ENCODE peak calls at places on chromosomes 5 and 9, in six cellular contexts. Z, I, Y, L, F and E are unnamed samples.

GRCh38 chr5:150637245-150638052 is 3.0 kb upstream of the SYNPO start:
- DNase-seq in Z (peak; percentile 94), I (no peak), Y (no peak), L (no peak), F (no peak), E (no peak)

GRCh38 chr9:81685763-81686613 is 3.4 kb downstream of the TLE1 start:
- DNase-seq in Z (peak; percentile 56), I (peak; percentile 35), Y (no peak), L (no peak), F (no peak), E (no peak)

GRCh38 chr5:140348104-140348503 is 1.7 kb upstream of the HBEGF start:
- DNase-seq in Z (no peak), I (peak; percentile 72), Y (no peak), L (no peak), F (no peak), E (no peak)

GRCh38 chr5:10337986-10338385 is 15.5 kb upstream of the MARCHF6 start:
- DNase-seq in Z (no peak), I (no peak), Y (no peak), L (no peak), F (no peak), E (no peak)

GRCh38 chr9:137876781-137877386 is 698 bp upstream of the CACNA1B start:
- DNase-seq in Z (no peak), I (no peak), Y (peak; percentile 10), L (no peak), F (no peak), E (no peak)

GRCh38 chr9:16515207-16515606 is 355.3 kb downstream of the BNC2 start:
- DNase-seq in Z (peak; percentile 20), I (no peak), Y (no peak), L (no peak), F (no peak), E (no peak)

GRCh38 chr5:119570935-119571334 is 58.4 kb upstream of the FAM170A start:
- DNase-seq in Z (no peak), I (no peak), Y (no peak), L (no peak), F (no peak), E (no peak)

GRCh38 chr5:169637085-169637855 is at the start of gene DOCK2:
- DNase-seq in Z (no peak), I (peak; percentile 51), Y (peak; percentile 90), L (peak; percentile 57), F (peak; percentile 5), E (peak; percentile 89)

GRCh38 chr5:105945203-105945972 is 1725.3 kb downstream of the EFNA5 start:
- DNase-seq in Z (no peak), I (no peak), Y (no peak), L (no peak), F (no peak), E (no peak)

GRCh38 chr5:172872997-172873491 is 39.0 kb downstream of the ERGIC1 start:
- DNase-seq in Z (peak; percentile 94), I (no peak), Y (no peak), L (no peak), F (peak; percentile 75), E (no peak)

GRCh38 chr9:136769710-136770191 is 5.4 kb upstream of the LCN15 start:
- DNase-seq in Z (no peak), I (peak; percentile 51), Y (peak; percentile 90), L (no peak), F (no peak), E (peak; percentile 76)

GRCh38 chr9:99140685-99141314 is 35.9 kb downstream of the TGFBR1 start:
- DNase-seq in Z (peak; percentile 55), I (peak; percentile 30), Y (peak; percentile 52), L (peak; percentile 21), F (peak; percentile 21), E (peak; percentile 50)

GRCh38 chr9:127735530-127736176 is 559 bp upstream of the TOR2A start:
- DNase-seq in Z (no peak), I (no peak), Y (no peak), L (no peak), F (no peak), E (no peak)

GRCh38 chr9:88733651-88734470 is 198.9 kb downstream of the NXNL2 start:
- DNase-seq in Z (peak; percentile 47), I (no peak), Y (no peak), L (no peak), F (no peak), E (no peak)

GRCh38 chr5:171826132-171826531 is 40.5 kb downstream of the SMIM23 start:
- DNase-seq in Z (no peak), I (no peak), Y (no peak), L (no peak), F (no peak), E (no peak)

GRCh38 chr9:98570663-98571440 is 137.9 kb downstream of the GABBR2 start:
- DNase-seq in Z (no peak), I (no peak), Y (no peak), L (no peak), F (no peak), E (no peak)

GRCh38 chr9:20414150-20414549 is 208.1 kb downstream of the MLLT3 start:
- DNase-seq in Z (no peak), I (no peak), Y (no peak), L (no peak), F (no peak), E (no peak)

GRCh38 chr5:180599590-180599914 is 8.3 kb upstream of the SCGB3A1 start:
- DNase-seq in Z (no peak), I (no peak), Y (peak; percentile 14), L (no peak), F (no peak), E (peak; percentile 18)

GRCh38 chr5:175079707-175080106 is 355.3 kb downstream of the MSX2 start:
- DNase-seq in Z (no peak), I (no peak), Y (no peak), L (no peak), F (no peak), E (no peak)

GRCh38 chr9:38066167-38066906 is 2.7 kb downstream of the SHB start:
- DNase-seq in Z (no peak), I (peak; percentile 46), Y (no peak), L (no peak), F (no peak), E (no peak)

GRCh38 chr5:151775025-151775606 is 3.4 kb downstream of the G3BP1 start:
- DNase-seq in Z (no peak), I (no peak), Y (no peak), L (no peak), F (no peak), E (no peak)

GRCh38 chr9:115164511-115164974 is 46.6 kb upstream of the TNC start:
- DNase-seq in Z (peak; percentile 65), I (no peak), Y (no peak), L (no peak), F (peak; percentile 76), E (no peak)

GRCh38 chr9:87606921-87607521 is 109.4 kb downstream of the DAPK1 start:
- DNase-seq in Z (peak; percentile 60), I (no peak), Y (no peak), L (no peak), F (no peak), E (no peak)

GRCh38 chr9:341634-342421 is 127.2 kb downstream of the DOCK8 start:
- DNase-seq in Z (no peak), I (no peak), Y (no peak), L (no peak), F (no peak), E (no peak)

GRCh38 chr5:110884005-110884404 is 145.2 kb downstream of the SLC25A46 start:
- DNase-seq in Z (no peak), I (no peak), Y (no peak), L (no peak), F (no peak), E (no peak)

GRCh38 chr5:23507278-23507685 is at the start of gene PRDM9:
- DNase-seq in Z (peak; percentile 76), I (no peak), Y (peak; percentile 10), L (no peak), F (peak; percentile 6), E (no peak)

GRCh38 chr5:135491552-135492318 is 39.6 kb upstream of the TIFAB start:
- DNase-seq in Z (no peak), I (no peak), Y (no peak), L (no peak), F (no peak), E (no peak)
- TF ChIP-seq CTCF in Z (no peak), I (no peak), Y (no peak), L (no peak), F (no peak), E (no peak)

DNA sequence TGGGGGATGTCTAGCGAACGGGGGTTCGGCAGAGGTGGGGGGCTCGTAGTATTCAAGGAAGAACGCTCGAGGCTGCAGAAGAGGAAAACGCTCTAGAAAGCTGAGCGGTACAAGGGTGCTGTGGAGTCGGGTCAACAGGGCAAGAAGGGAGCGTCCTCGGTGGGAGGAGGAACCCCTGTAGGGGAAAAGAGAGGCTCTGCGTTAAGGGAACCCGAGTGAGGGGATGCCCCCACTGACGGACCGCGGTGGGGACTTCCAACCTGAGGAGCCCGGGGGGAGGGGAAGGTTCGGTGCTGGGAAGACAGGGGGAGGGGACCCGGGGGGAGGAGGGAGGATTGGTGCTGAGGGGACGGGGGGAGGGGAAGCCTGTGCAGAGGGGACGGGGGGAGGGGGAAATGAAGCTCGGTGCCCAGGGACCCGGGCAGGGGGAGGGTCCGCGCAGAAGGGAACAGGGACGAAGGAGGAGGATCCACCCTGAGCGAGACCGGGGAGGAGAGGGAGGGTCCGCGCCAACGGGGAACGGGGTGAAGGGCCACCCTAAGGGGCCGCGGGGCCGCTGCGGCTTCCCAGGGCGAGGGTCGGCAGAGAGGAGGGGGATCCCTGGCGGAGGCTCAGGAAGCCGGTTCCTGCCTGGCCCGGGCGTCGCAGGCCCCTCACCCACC is 621 bp downstream of the NR6A1 start:
- DNase-seq in Z (no peak), I (peak; percentile 67), Y (peak; percentile 72), L (no peak), F (no peak), E (peak; percentile 70)
- TF ChIP-seq CTCF in Z (no peak), I (no peak), Y (no peak), L (no peak), F (no peak), E (no peak)

GRCh38 chr5:95878417-95879323 is 56.1 kb upstream of the GLRX start:
- DNase-seq in Z (no peak), I (no peak), Y (no peak), L (no peak), F (no peak), E (no peak)
- TF ChIP-seq CTCF in Z (no peak), I (no peak), Y (no peak), L (no peak), F (no peak), E (no peak)

GRCh38 chr5:38831909-38832308 is 13.9 kb upstream of the OSMR start:
- DNase-seq in Z (peak; percentile 59), I (no peak), Y (peak; percentile 47), L (no peak), F (no peak), E (peak; percentile 20)
- TF ChIP-seq CTCF in Z (peak; percentile 69), I (no peak), Y (peak; percentile 46), L (peak; percentile 81), F (peak; percentile 30), E (peak; percentile 40)

GRCh38 chr5:68883441-68883840 is 210.4 kb upstream of the SLC30A5 start:
- DNase-seq in Z (no peak), I (no peak), Y (no peak), L (no peak), F (no peak), E (no peak)

GRCh38 chr5:68884144-68884754 is 209.6 kb upstream of the SLC30A5 start:
- DNase-seq in Z (no peak), I (no peak), Y (no peak), L (no peak), F (no peak), E (no peak)

GRCh38 chr5:68886814-68887213 is 207.0 kb upstream of the SLC30A5 start:
- DNase-seq in Z (no peak), I (no peak), Y (no peak), L (no peak), F (no peak), E (no peak)

GRCh38 chr5:68884893-68885292 is 208.9 kb upstream of the SLC30A5 start:
- DNase-seq in Z (no peak), I (no peak), Y (no peak), L (no peak), F (no peak), E (no peak)
- TF ChIP-seq CTCF in Z (peak; percentile 32), I (peak; percentile 29), Y (no peak), L (peak; percentile 40), F (peak; percentile 40), E (no peak)